ENCODE peak calls at places on chromosomes 4 and X, in nine cellular contexts. One of them, this sample, is unnamed.

GRCh38 chr4:74117024-74117534 is 18.1 kb upstream of the CXCL2 start:
- DNase-seq in suprapubic skin: peak
- DNase-seq in ovary: no peak
- DNase-seq in body of pancreas: peak
- DNase-seq in K562: no peak
- DNase-seq in adrenal gland: peak
- DNase-seq in testis: no peak
- DNase-seq in transverse colon: peak
- DNase-seq in lower leg skin: peak
- DNase-seq in this sample: no peak

GRCh38 chr4:165537028-165537648 is 158.3 kb downstream of the CPE start:
- DNase-seq in suprapubic skin: no peak
- DNase-seq in ovary: no peak
- DNase-seq in body of pancreas: peak
- DNase-seq in K562: peak
- DNase-seq in adrenal gland: peak
- DNase-seq in testis: peak
- DNase-seq in transverse colon: no peak
- DNase-seq in lower leg skin: no peak
- DNase-seq in this sample: no peak

GRCh38 chr4:8916914-8917305 is 45.3 kb upstream of the HMX1 start:
- DNase-seq in suprapubic skin: no peak
- DNase-seq in ovary: no peak
- DNase-seq in body of pancreas: no peak
- DNase-seq in K562: no peak
- DNase-seq in adrenal gland: no peak
- DNase-seq in testis: no peak
- DNase-seq in transverse colon: no peak
- DNase-seq in lower leg skin: no peak
- DNase-seq in this sample: no peak

GRCh38 chrX:30580641-30581040 is 3.1 kb upstream of the TASL start:
- DNase-seq in suprapubic skin: no peak
- DNase-seq in ovary: no peak
- DNase-seq in body of pancreas: no peak
- DNase-seq in K562: no peak
- DNase-seq in adrenal gland: no peak
- DNase-seq in testis: no peak
- DNase-seq in transverse colon: no peak
- DNase-seq in lower leg skin: no peak
- DNase-seq in this sample: no peak

GRCh38 chr4:161936625-161937133 is 227.1 kb downstream of the FSTL5 start:
- DNase-seq in suprapubic skin: no peak
- DNase-seq in ovary: no peak
- DNase-seq in body of pancreas: no peak
- DNase-seq in K562: no peak
- DNase-seq in adrenal gland: no peak
- DNase-seq in testis: no peak
- DNase-seq in transverse colon: no peak
- DNase-seq in lower leg skin: no peak
- DNase-seq in this sample: no peak

GRCh38 chrX:148290041-148290440 is 210.4 kb upstream of the AFF2 start:
- DNase-seq in suprapubic skin: no peak
- DNase-seq in ovary: no peak
- DNase-seq in body of pancreas: no peak
- DNase-seq in K562: no peak
- DNase-seq in adrenal gland: no peak
- DNase-seq in testis: no peak
- DNase-seq in transverse colon: no peak
- DNase-seq in lower leg skin: no peak
- DNase-seq in this sample: no peak

GRCh38 chr4:28373601-28374000 is 1513.0 kb downstream of the STIM2 start:
- DNase-seq in suprapubic skin: no peak
- DNase-seq in ovary: no peak
- DNase-seq in body of pancreas: no peak
- DNase-seq in K562: no peak
- DNase-seq in adrenal gland: no peak
- DNase-seq in testis: no peak
- DNase-seq in transverse colon: no peak
- DNase-seq in lower leg skin: no peak
- DNase-seq in this sample: no peak

GRCh38 chrX:134969726-134970125 is 21.1 kb upstream of the SMIM10 start:
- DNase-seq in suprapubic skin: no peak
- DNase-seq in ovary: no peak
- DNase-seq in body of pancreas: no peak
- DNase-seq in K562: no peak
- DNase-seq in adrenal gland: no peak
- DNase-seq in testis: no peak
- DNase-seq in transverse colon: no peak
- DNase-seq in lower leg skin: no peak
- DNase-seq in this sample: no peak

GRCh38 chrX:145813081-145813480 is 4.5 kb upstream of the SLITRK2 start:
- DNase-seq in suprapubic skin: no peak
- DNase-seq in ovary: no peak
- DNase-seq in body of pancreas: no peak
- DNase-seq in K562: no peak
- DNase-seq in adrenal gland: no peak
- DNase-seq in testis: no peak
- DNase-seq in transverse colon: no peak
- DNase-seq in lower leg skin: no peak
- DNase-seq in this sample: no peak

DNA sequence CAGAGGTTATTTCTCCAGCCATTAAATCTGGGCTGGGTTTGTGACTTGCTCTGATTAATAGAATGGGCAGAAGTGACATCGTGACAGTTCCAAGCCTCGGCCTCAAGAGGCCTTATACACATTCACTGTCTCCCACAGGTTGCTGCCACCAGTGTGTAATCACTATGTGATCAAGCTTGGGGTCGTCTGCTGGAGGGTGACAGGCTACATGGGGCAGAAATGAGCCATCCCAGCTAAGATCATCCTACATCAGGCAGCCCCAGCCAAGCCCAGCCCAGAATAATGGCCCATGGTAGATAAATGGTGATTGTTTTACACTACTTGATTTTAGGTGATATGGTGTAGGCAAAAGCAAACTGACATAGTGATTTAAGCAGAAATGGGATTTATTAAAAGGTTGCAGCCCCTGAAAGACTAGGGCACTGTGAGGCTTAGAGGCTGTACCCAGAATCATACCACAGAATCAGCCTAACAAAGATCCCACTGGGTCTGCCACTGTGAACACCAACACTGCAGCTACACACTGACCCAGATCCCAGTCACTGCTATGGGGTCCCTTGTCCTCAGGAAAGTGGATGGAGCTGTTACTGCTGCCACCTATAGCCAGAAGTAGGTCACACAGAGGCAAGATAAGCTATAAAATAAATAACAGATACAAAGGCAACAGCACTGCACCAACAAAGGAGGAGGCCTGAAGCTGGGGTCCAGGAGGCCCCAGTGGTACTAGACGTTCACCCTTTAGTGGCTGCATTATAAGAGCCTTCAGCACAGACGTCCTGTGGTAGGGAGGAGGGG is 159.6 kb upstream of the RBPJ start:
- DNase-seq in suprapubic skin: no peak
- DNase-seq in ovary: no peak
- DNase-seq in body of pancreas: no peak
- DNase-seq in K562: no peak
- DNase-seq in adrenal gland: no peak
- DNase-seq in testis: no peak
- DNase-seq in transverse colon: no peak
- DNase-seq in lower leg skin: no peak
- DNase-seq in this sample: no peak
- TF ChIP-seq CTCF in suprapubic skin: no peak
- TF ChIP-seq CTCF in ovary: no peak
- TF ChIP-seq CTCF in body of pancreas: no peak
- TF ChIP-seq CTCF in K562: peak
- TF ChIP-seq CTCF in adrenal gland: no peak
- TF ChIP-seq CTCF in testis: no peak
- TF ChIP-seq CTCF in transverse colon: no peak
- TF ChIP-seq CTCF in lower leg skin: no peak
- TF ChIP-seq CTCF in this sample: no peak

GRCh38 chr4:135705343-135705742 is 1503.8 kb upstream of the PABPC4L start:
- DNase-seq in suprapubic skin: no peak
- DNase-seq in ovary: no peak
- DNase-seq in body of pancreas: no peak
- DNase-seq in K562: no peak
- DNase-seq in adrenal gland: no peak
- DNase-seq in testis: no peak
- DNase-seq in transverse colon: no peak
- DNase-seq in lower leg skin: no peak
- DNase-seq in this sample: no peak
- TF ChIP-seq POLR2A in suprapubic skin: no peak
- TF ChIP-seq POLR2A in ovary: no peak
- TF ChIP-seq POLR2A in body of pancreas: no peak
- TF ChIP-seq POLR2A in K562: no peak
- TF ChIP-seq POLR2A in adrenal gland: no peak
- TF ChIP-seq POLR2A in testis: no peak
- TF ChIP-seq POLR2A in transverse colon: no peak
- TF ChIP-seq POLR2A in lower leg skin: no peak
- TF ChIP-seq POLR2A in this sample: no peak

DNA sequence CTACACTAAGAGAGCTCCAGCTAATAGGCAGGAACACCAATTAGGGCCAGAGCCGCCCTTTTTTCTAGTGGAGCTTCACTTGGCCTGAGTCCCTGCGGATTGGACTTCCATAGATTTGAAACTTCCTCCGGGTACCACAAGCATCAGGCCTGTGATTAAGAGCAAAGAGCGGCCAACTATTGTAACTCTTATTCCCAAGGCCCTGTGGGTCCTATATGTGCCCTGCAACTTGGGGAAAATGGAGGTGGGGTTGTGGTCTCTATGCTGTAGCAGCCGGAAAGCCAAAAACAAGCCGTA is at the start of gene NCBP2L:
- DNase-seq in suprapubic skin: no peak
- DNase-seq in ovary: no peak
- DNase-seq in body of pancreas: no peak
- DNase-seq in K562: no peak
- DNase-seq in adrenal gland: no peak
- DNase-seq in testis: no peak
- DNase-seq in transverse colon: no peak
- DNase-seq in lower leg skin: no peak
- DNase-seq in this sample: no peak
- TF ChIP-seq CTCF in suprapubic skin: no peak
- TF ChIP-seq CTCF in ovary: no peak
- TF ChIP-seq CTCF in body of pancreas: no peak
- TF ChIP-seq CTCF in K562: no peak
- TF ChIP-seq CTCF in adrenal gland: no peak
- TF ChIP-seq CTCF in testis: no peak
- TF ChIP-seq CTCF in transverse colon: no peak
- TF ChIP-seq CTCF in lower leg skin: no peak
- TF ChIP-seq CTCF in this sample: no peak

GRCh38 chr4:129988957-129989356 is 893.0 kb downstream of the C4orf33 start:
- DNase-seq in suprapubic skin: no peak
- DNase-seq in ovary: no peak
- DNase-seq in body of pancreas: no peak
- DNase-seq in K562: no peak
- DNase-seq in adrenal gland: no peak
- DNase-seq in testis: no peak
- DNase-seq in transverse colon: no peak
- DNase-seq in lower leg skin: no peak
- DNase-seq in this sample: no peak

GRCh38 chr4:129999156-129999555 is 903.2 kb downstream of the C4orf33 start:
- DNase-seq in suprapubic skin: no peak
- DNase-seq in ovary: no peak
- DNase-seq in body of pancreas: no peak
- DNase-seq in K562: no peak
- DNase-seq in adrenal gland: no peak
- DNase-seq in testis: no peak
- DNase-seq in transverse colon: no peak
- DNase-seq in lower leg skin: no peak
- DNase-seq in this sample: no peak

GRCh38 chr4:129998436-129999150 is 902.6 kb downstream of the C4orf33 start:
- DNase-seq in suprapubic skin: no peak
- DNase-seq in ovary: no peak
- DNase-seq in body of pancreas: no peak
- DNase-seq in K562: no peak
- DNase-seq in adrenal gland: no peak
- DNase-seq in testis: no peak
- DNase-seq in transverse colon: no peak
- DNase-seq in lower leg skin: no peak
- DNase-seq in this sample: no peak

DNA sequence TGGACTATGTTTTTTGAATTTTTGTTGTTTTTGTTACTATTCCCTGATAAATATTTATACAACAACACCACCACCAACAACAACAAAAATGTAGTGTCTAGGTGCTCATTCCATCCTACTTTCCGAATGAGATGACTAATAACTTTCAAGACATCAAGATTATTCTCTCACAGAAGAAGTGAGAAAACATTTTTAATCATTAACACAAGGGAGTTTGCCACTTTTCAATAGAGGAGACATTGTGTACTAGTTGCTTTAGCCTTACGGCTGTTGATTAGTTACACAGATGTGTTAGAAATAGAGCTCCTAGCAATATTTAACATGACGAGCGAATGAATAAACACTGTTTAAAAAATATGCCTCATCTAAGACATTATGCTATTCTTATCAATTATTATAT is 898.8 kb downstream of the C4orf33 start:
- DNase-seq in suprapubic skin: no peak
- DNase-seq in ovary: no peak
- DNase-seq in body of pancreas: no peak
- DNase-seq in K562: no peak
- DNase-seq in adrenal gland: no peak
- DNase-seq in testis: no peak
- DNase-seq in transverse colon: no peak
- DNase-seq in lower leg skin: no peak
- DNase-seq in this sample: no peak
- TF ChIP-seq POLR2A in suprapubic skin: no peak
- TF ChIP-seq POLR2A in ovary: no peak
- TF ChIP-seq POLR2A in body of pancreas: no peak
- TF ChIP-seq POLR2A in K562: no peak
- TF ChIP-seq POLR2A in adrenal gland: no peak
- TF ChIP-seq POLR2A in testis: no peak
- TF ChIP-seq POLR2A in transverse colon: no peak
- TF ChIP-seq POLR2A in lower leg skin: no peak
- TF ChIP-seq POLR2A in this sample: no peak

GRCh38 chrX:54042609-54043010 is 1.7 kb downstream of the PHF8 start:
- DNase-seq in suprapubic skin: peak
- DNase-seq in ovary: peak
- DNase-seq in body of pancreas: peak
- DNase-seq in K562: peak
- DNase-seq in adrenal gland: peak
- DNase-seq in testis: peak
- DNase-seq in transverse colon: peak
- DNase-seq in lower leg skin: peak
- DNase-seq in this sample: no peak
- TF ChIP-seq CTCF in suprapubic skin: no peak
- TF ChIP-seq CTCF in ovary: no peak
- TF ChIP-seq CTCF in body of pancreas: no peak
- TF ChIP-seq CTCF in K562: peak
- TF ChIP-seq CTCF in adrenal gland: peak
- TF ChIP-seq CTCF in testis: no peak
- TF ChIP-seq CTCF in transverse colon: no peak
- TF ChIP-seq CTCF in lower leg skin: no peak
- TF ChIP-seq CTCF in this sample: no peak

GRCh38 chr4:139295317-139296299 is 5.7 kb upstream of the NAA15 start:
- DNase-seq in suprapubic skin: peak
- DNase-seq in ovary: peak
- DNase-seq in body of pancreas: peak
- DNase-seq in K562: peak
- DNase-seq in adrenal gland: peak
- DNase-seq in testis: peak
- DNase-seq in transverse colon: peak
- DNase-seq in lower leg skin: peak
- DNase-seq in this sample: peak
- TF ChIP-seq POLR2A in suprapubic skin: peak
- TF ChIP-seq POLR2A in ovary: peak
- TF ChIP-seq POLR2A in body of pancreas: peak
- TF ChIP-seq POLR2A in K562: peak
- TF ChIP-seq POLR2A in adrenal gland: peak
- TF ChIP-seq POLR2A in testis: no peak
- TF ChIP-seq POLR2A in transverse colon: peak
- TF ChIP-seq POLR2A in lower leg skin: no peak
- TF ChIP-seq POLR2A in this sample: no peak

GRCh38 chr4:20544645-20545044 is 155.6 kb upstream of the PACRGL start:
- DNase-seq in suprapubic skin: no peak
- DNase-seq in ovary: no peak
- DNase-seq in body of pancreas: no peak
- DNase-seq in K562: peak
- DNase-seq in adrenal gland: no peak
- DNase-seq in testis: no peak
- DNase-seq in transverse colon: no peak
- DNase-seq in lower leg skin: no peak
- DNase-seq in this sample: no peak
- TF ChIP-seq CTCF in suprapubic skin: peak
- TF ChIP-seq CTCF in ovary: peak
- TF ChIP-seq CTCF in body of pancreas: peak
- TF ChIP-seq CTCF in K562: peak
- TF ChIP-seq CTCF in adrenal gland: peak
- TF ChIP-seq CTCF in testis: no peak
- TF ChIP-seq CTCF in transverse colon: peak
- TF ChIP-seq CTCF in lower leg skin: no peak
- TF ChIP-seq CTCF in this sample: peak

This sample was measured in esophagus squamous epithelium.